ENCODE peak calls at places on chromosomes 7 and 10, in six cellular contexts. X, L, F, P, Z and U are unnamed samples. For H3K4me1, the result is how much of the 10 kb centered on the place peaks cover.

GRCh38 chr10:42941245-42941644 is 135.6 kb upstream of the RET start:
- DNase-seq in X (no peak), L (no peak), F (no peak), P (no peak), Z (no peak), U (no peak)

GRCh38 chr7:155457544-155458316 is at the start of gene EN2:
- DNase-seq in X (no peak), L (no peak), F (no peak), P (no peak), Z (peak), U (no peak)

GRCh38 chr7:42023216-42023724 is 213.7 kb downstream of the GLI3 start:
- DNase-seq in X (no peak), L (no peak), F (no peak), P (no peak), Z (no peak), U (no peak)

GRCh38 chr7:155282671-155283070 is 15.0 kb upstream of the INSIG1 start:
- DNase-seq in X (no peak), L (no peak), F (no peak), P (no peak), Z (no peak), U (no peak)

GRCh38 chr7:4235596-4235995 is 446.5 kb upstream of the FOXK1 start:
- DNase-seq in X (no peak), L (no peak), F (no peak), P (no peak), Z (no peak), U (no peak)

GRCh38 chr7:80147543-80148376 is 13.1 kb downstream of the GNAI1 start:
- DNase-seq in X (no peak), L (no peak), F (no peak), P (no peak), Z (no peak), U (peak)

GRCh38 chr7:132403465-132404110 is 172.7 kb downstream of the PLXNA4 start:
- DNase-seq in X (peak), L (no peak), F (no peak), P (no peak), Z (no peak), U (no peak)

GRCh38 chr10:123144697-123145541 is 3.0 kb upstream of the HMX2 start:
- DNase-seq in X (no peak), L (no peak), F (no peak), P (no peak), Z (peak), U (no peak)

GRCh38 chr7:74083117-74083876 is at the start of gene LIMK1:
- DNase-seq in X (peak), L (peak), F (no peak), P (peak), Z (peak), U (no peak)

GRCh38 chr10:31926765-31927596 is 1.6 kb downstream of the ARHGAP12 start:
- DNase-seq in X (no peak), L (no peak), F (no peak), P (no peak), Z (peak), U (no peak)

GRCh38 chr10:31928531-31929259 is at the start of gene ARHGAP12:
- DNase-seq in X (peak), L (peak), F (no peak), P (peak), Z (peak), U (peak)

GRCh38 chr10:31927597-31928530 is 767 bp downstream of the ARHGAP12 start:
- DNase-seq in X (peak), L (peak), F (no peak), P (peak), Z (peak), U (peak)

GRCh38 chr10:31924833-31925232 is 3.8 kb downstream of the ARHGAP12 start:
- DNase-seq in X (no peak), L (no peak), F (no peak), P (no peak), Z (no peak), U (no peak)

DNA sequence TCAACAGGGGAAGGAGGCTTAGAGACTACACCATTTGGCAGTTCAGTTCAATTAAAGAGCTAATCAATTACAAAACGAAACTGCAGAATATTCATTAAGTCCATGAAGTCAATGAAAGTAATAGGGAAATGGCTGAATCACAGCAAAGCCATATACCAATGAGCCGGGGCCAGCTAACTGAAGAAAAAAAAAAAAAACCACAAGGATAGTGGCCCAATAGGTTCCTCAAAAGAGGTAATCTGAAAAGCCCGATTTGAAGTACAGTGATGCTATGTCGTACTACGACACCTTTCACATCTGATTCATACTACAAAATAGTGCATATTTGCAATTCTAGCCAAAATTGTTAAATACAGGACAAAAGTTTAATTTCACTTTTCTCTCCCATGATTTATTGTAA is 2.5 kb downstream of the ARHGAP12 start:
- DNase-seq in X (no peak), L (no peak), F (no peak), P (no peak), Z (no peak), U (no peak)
- H3K4me1 ChIP-seq in X (under half), L (under half), F (under half), P (under half), Z (under half), U (under half)

GRCh38 chr7:96621932-96622331 is 87.7 kb downstream of the SEM1 start:
- DNase-seq in X (no peak), L (no peak), F (no peak), P (no peak), Z (no peak), U (no peak)
- H3K4me1 ChIP-seq in X (under half), L (under half), F (under half), P (under half), Z (under half), U (under half)

GRCh38 chr7:6057316-6058128 is 26.3 kb downstream of the ANKRD61 start:
- DNase-seq in X (no peak), L (no peak), F (no peak), P (no peak), Z (no peak), U (no peak)
- H3K4me1 ChIP-seq in X (under half), L (under half), F (under half), P (under half), Z (under half), U (under half)

GRCh38 chr10:127921751-127922140 is 14.8 kb downstream of the PTPRE start:
- DNase-seq in X (no peak), L (no peak), F (no peak), P (no peak), Z (no peak), U (no peak)
- H3K4me1 ChIP-seq in X (under half), L (under half), F (under half), P (under half), Z (under half), U (under half)

GRCh38 chr10:79098596-79099015 is 29.8 kb downstream of the ZMIZ1 start:
- DNase-seq in X (no peak), L (no peak), F (peak), P (no peak), Z (no peak), U (no peak)

GRCh38 chr10:79101560-79101971 is 32.8 kb downstream of the ZMIZ1 start:
- DNase-seq in X (peak), L (no peak), F (no peak), P (no peak), Z (no peak), U (no peak)

GRCh38 chr10:79098061-79098460 is 29.3 kb downstream of the ZMIZ1 start:
- DNase-seq in X (no peak), L (no peak), F (no peak), P (no peak), Z (no peak), U (no peak)

GRCh38 chr10:79100761-79101160 is 32.0 kb downstream of the ZMIZ1 start:
- DNase-seq in X (no peak), L (no peak), F (no peak), P (no peak), Z (no peak), U (no peak)

DNA sequence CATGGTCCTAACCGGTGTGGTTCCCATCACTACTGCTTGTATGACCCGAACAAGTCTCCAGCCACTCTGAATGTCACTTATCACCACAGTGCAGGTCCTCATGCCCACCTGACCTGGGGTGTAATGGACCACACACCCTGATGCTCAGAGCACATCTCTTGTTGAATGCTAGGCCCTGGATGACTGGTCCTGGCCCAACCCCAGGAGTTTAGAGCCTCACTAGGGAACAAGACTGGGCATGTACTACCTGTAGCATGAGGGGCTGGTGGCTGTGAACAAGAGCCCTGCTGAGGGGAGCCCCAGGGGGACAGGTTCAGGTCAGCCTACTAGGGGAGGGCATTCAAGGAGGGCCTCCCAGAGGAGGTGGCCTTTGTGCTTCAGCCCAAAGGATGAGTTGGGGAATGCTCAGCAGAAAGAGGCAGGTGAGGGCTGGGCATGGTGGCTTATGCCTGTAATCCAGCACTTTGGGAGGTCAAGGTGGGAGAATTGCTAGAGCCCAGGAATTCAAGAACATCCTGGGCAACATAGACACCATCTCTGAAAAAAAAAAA is 31.2 kb downstream of the ZMIZ1 start:
- DNase-seq in X (no peak), L (no peak), F (no peak), P (no peak), Z (no peak), U (peak)
- H3K4me1 ChIP-seq in X (half or more), L (half or more), F (under half), P (under half), Z (under half), U (under half)

DNA sequence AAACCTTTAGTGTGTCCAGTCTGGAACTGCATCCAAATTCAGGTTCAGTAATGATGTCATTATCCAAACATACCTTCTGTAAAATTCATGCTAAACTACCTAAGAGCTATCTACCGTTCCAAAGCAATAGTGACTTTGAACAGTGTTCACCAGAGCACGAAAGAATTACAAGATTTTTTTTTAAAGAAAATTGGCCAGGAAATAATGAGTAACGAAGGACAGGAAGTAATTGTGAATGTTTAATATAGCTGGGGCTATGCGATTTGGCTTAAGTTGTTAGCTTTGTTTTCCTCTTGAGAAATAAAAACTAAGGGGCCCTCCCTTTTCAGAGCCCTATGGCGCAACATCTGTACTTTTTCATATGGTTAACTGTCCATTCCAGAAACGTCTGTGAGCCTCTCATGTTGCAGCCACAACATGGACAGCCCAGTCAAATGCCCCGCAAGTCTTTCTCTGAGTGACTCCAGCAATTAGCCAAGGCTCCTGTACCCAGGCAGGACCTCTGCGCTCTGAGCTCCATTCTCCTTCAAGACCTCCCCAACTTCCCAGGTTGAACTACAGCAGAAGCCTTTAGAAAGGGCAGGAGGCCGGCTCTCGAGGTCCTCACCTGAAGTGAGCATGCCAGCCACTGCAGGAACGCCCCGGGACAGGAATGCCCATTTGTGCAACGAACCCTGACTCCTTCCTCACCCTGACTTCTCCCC is 622 bp upstream of the FAS start:
- DNase-seq in X (peak), L (peak), F (no peak), P (no peak), Z (peak), U (no peak)
- H3K4me1 ChIP-seq in X (under half), L (under half), F (under half), P (under half), Z (under half), U (under half)